ENCODE peak calls at places on chromosomes 3 and 15, in eight cellular contexts. One of them, this sample, is unnamed. For H3K4me1, the result is how much of the 10 kb centered on the place peaks cover.

GRCh38 chr3:138195491-138195890 is 8.4 kb downstream of the ARMC8 start:
- DNase-seq in spleen: no peak
- DNase-seq in suprapubic skin: no peak
- DNase-seq in K562: no peak
- DNase-seq in HepG2: no peak
- DNase-seq in sigmoid colon: no peak
- DNase-seq in stomach: no peak
- DNase-seq in transverse colon: no peak
- DNase-seq in this sample: no peak

GRCh38 chr15:75233504-75234190 is 24.5 kb upstream of the GOLGA6C start:
- DNase-seq in spleen: peak
- DNase-seq in suprapubic skin: no peak
- DNase-seq in K562: no peak
- DNase-seq in HepG2: no peak
- DNase-seq in sigmoid colon: peak
- DNase-seq in stomach: no peak
- DNase-seq in transverse colon: peak
- DNase-seq in this sample: no peak

GRCh38 chr3:115445559-115445958 is 177.8 kb upstream of the GAP43 start:
- DNase-seq in spleen: no peak
- DNase-seq in suprapubic skin: no peak
- DNase-seq in K562: no peak
- DNase-seq in HepG2: no peak
- DNase-seq in sigmoid colon: no peak
- DNase-seq in stomach: no peak
- DNase-seq in transverse colon: no peak
- DNase-seq in this sample: no peak

GRCh38 chr3:84987709-84988504 is 29.1 kb downstream of the CADM2 start:
- DNase-seq in spleen: no peak
- DNase-seq in suprapubic skin: no peak
- DNase-seq in K562: no peak
- DNase-seq in HepG2: no peak
- DNase-seq in sigmoid colon: no peak
- DNase-seq in stomach: no peak
- DNase-seq in transverse colon: no peak
- DNase-seq in this sample: no peak

GRCh38 chr3:110026421-110026820 is 689.1 kb upstream of the DPPA4 start:
- DNase-seq in spleen: no peak
- DNase-seq in suprapubic skin: no peak
- DNase-seq in K562: no peak
- DNase-seq in HepG2: no peak
- DNase-seq in sigmoid colon: no peak
- DNase-seq in stomach: no peak
- DNase-seq in transverse colon: no peak
- DNase-seq in this sample: no peak

GRCh38 chr15:86016750-86017149 is 62.9 kb upstream of the AGBL1 start:
- DNase-seq in spleen: no peak
- DNase-seq in suprapubic skin: no peak
- DNase-seq in K562: no peak
- DNase-seq in HepG2: no peak
- DNase-seq in sigmoid colon: no peak
- DNase-seq in stomach: no peak
- DNase-seq in transverse colon: no peak
- DNase-seq in this sample: no peak

GRCh38 chr3:69219101-69219708 is 96.8 kb upstream of the LMOD3 start:
- DNase-seq in spleen: no peak
- DNase-seq in suprapubic skin: no peak
- DNase-seq in K562: no peak
- DNase-seq in HepG2: no peak
- DNase-seq in sigmoid colon: no peak
- DNase-seq in stomach: no peak
- DNase-seq in transverse colon: no peak
- DNase-seq in this sample: no peak

GRCh38 chr15:38216763-38217162 is 35.9 kb upstream of the SPRED1 start:
- DNase-seq in spleen: no peak
- DNase-seq in suprapubic skin: no peak
- DNase-seq in K562: no peak
- DNase-seq in HepG2: peak
- DNase-seq in sigmoid colon: no peak
- DNase-seq in stomach: no peak
- DNase-seq in transverse colon: no peak
- DNase-seq in this sample: no peak

GRCh38 chr15:63668601-63669000 is 71.4 kb downstream of the FBXL22 start:
- DNase-seq in spleen: no peak
- DNase-seq in suprapubic skin: no peak
- DNase-seq in K562: no peak
- DNase-seq in HepG2: no peak
- DNase-seq in sigmoid colon: no peak
- DNase-seq in stomach: no peak
- DNase-seq in transverse colon: no peak
- DNase-seq in this sample: no peak

GRCh38 chr3:38186781-38187180 is 21.4 kb downstream of the OXSR1 start:
- DNase-seq in spleen: no peak
- DNase-seq in suprapubic skin: no peak
- DNase-seq in K562: no peak
- DNase-seq in HepG2: no peak
- DNase-seq in sigmoid colon: no peak
- DNase-seq in stomach: no peak
- DNase-seq in transverse colon: no peak
- DNase-seq in this sample: no peak

GRCh38 chr3:49607796-49608195 is 53.5 kb downstream of the BSN start:
- DNase-seq in spleen: no peak
- DNase-seq in suprapubic skin: no peak
- DNase-seq in K562: no peak
- DNase-seq in HepG2: no peak
- DNase-seq in sigmoid colon: peak
- DNase-seq in stomach: peak
- DNase-seq in transverse colon: no peak
- DNase-seq in this sample: no peak

GRCh38 chr3:149448331-149448831 is 26.1 kb upstream of the TM4SF4 start:
- DNase-seq in spleen: no peak
- DNase-seq in suprapubic skin: no peak
- DNase-seq in K562: no peak
- DNase-seq in HepG2: no peak
- DNase-seq in sigmoid colon: no peak
- DNase-seq in stomach: no peak
- DNase-seq in transverse colon: no peak
- DNase-seq in this sample: no peak

GRCh38 chr15:90483012-90483307 is 46.8 kb upstream of the CRTC3 start:
- DNase-seq in spleen: no peak
- DNase-seq in suprapubic skin: no peak
- DNase-seq in K562: no peak
- DNase-seq in HepG2: no peak
- DNase-seq in sigmoid colon: no peak
- DNase-seq in stomach: no peak
- DNase-seq in transverse colon: no peak
- DNase-seq in this sample: no peak

GRCh38 chr15:96497951-96498350 is 167.5 kb downstream of the NR2F2 start:
- DNase-seq in spleen: no peak
- DNase-seq in suprapubic skin: no peak
- DNase-seq in K562: no peak
- DNase-seq in HepG2: no peak
- DNase-seq in sigmoid colon: no peak
- DNase-seq in stomach: no peak
- DNase-seq in transverse colon: no peak
- DNase-seq in this sample: no peak

GRCh38 chr15:88635343-88635742 is 3.5 kb upstream of the ISG20 start:
- DNase-seq in spleen: peak
- DNase-seq in suprapubic skin: no peak
- DNase-seq in K562: no peak
- DNase-seq in HepG2: no peak
- DNase-seq in sigmoid colon: no peak
- DNase-seq in stomach: no peak
- DNase-seq in transverse colon: peak
- DNase-seq in this sample: no peak

GRCh38 chr3:48607519-48607918 is 1.9 kb downstream of the UQCRC1 start:
- DNase-seq in spleen: no peak
- DNase-seq in suprapubic skin: no peak
- DNase-seq in K562: no peak
- DNase-seq in HepG2: no peak
- DNase-seq in sigmoid colon: no peak
- DNase-seq in stomach: no peak
- DNase-seq in transverse colon: peak
- DNase-seq in this sample: no peak

GRCh38 chr15:60590935-60591490 is 112.1 kb upstream of the ICE2 start:
- DNase-seq in spleen: peak
- DNase-seq in suprapubic skin: peak
- DNase-seq in K562: no peak
- DNase-seq in HepG2: peak
- DNase-seq in sigmoid colon: peak
- DNase-seq in stomach: peak
- DNase-seq in transverse colon: peak
- DNase-seq in this sample: no peak
- TF ChIP-seq POLR2A in spleen: no peak
- TF ChIP-seq POLR2A in suprapubic skin: no peak
- TF ChIP-seq POLR2A in K562: no peak
- TF ChIP-seq POLR2A in HepG2: peak
- TF ChIP-seq POLR2A in sigmoid colon: no peak
- TF ChIP-seq POLR2A in stomach: no peak
- TF ChIP-seq POLR2A in transverse colon: no peak
- TF ChIP-seq POLR2A in this sample: no peak

DNA sequence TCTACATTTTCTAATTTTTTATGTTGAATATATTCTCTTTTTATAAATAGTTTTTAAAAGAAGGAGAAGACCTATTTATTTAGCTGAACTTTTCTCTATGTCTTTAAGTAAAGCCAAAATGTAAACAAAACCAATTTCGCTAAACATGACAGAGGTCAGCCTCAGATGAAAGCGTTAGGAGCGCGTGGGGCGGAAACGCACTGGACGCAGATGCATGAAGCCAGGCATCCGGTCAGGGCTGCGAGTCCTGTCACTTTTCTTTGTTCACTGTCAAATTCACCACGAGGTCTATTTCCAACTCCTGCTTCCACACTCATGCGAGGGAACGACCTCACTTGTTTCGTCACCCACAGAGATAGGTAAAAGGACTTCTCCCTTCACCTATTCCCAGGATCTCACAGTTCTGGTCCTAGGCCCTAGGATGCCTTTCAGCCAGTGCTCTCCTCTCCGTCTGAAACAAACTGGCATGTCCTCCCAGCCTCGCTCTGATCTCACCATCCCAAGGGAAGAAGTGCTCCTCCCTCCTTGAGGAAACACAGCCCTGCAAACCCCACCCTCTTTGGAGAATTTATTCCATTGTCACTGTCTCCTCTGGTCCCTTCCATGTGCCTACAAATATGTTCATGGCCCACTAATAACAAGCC is 57.9 kb downstream of the ITGB5 start:
- DNase-seq in spleen: no peak
- DNase-seq in suprapubic skin: no peak
- DNase-seq in K562: no peak
- DNase-seq in HepG2: no peak
- DNase-seq in sigmoid colon: no peak
- DNase-seq in stomach: no peak
- DNase-seq in transverse colon: no peak
- DNase-seq in this sample: no peak
- TF ChIP-seq POLR2AphosphoS5 in spleen: no peak
- TF ChIP-seq POLR2AphosphoS5 in suprapubic skin: no peak
- TF ChIP-seq POLR2AphosphoS5 in K562: no peak
- TF ChIP-seq POLR2AphosphoS5 in HepG2: no peak
- TF ChIP-seq POLR2AphosphoS5 in sigmoid colon: no peak
- TF ChIP-seq POLR2AphosphoS5 in stomach: no peak
- TF ChIP-seq POLR2AphosphoS5 in transverse colon: no peak
- TF ChIP-seq POLR2AphosphoS5 in this sample: no peak

GRCh38 chr3:99866167-99866810 is 48.6 kb downstream of the CMSS1 start:
- DNase-seq in spleen: no peak
- DNase-seq in suprapubic skin: no peak
- DNase-seq in K562: no peak
- DNase-seq in HepG2: no peak
- DNase-seq in sigmoid colon: no peak
- DNase-seq in stomach: no peak
- DNase-seq in transverse colon: no peak
- DNase-seq in this sample: no peak

GRCh38 chr3:99864289-99864688 is 46.6 kb downstream of the CMSS1 start:
- DNase-seq in spleen: no peak
- DNase-seq in suprapubic skin: no peak
- DNase-seq in K562: no peak
- DNase-seq in HepG2: no peak
- DNase-seq in sigmoid colon: no peak
- DNase-seq in stomach: no peak
- DNase-seq in transverse colon: no peak
- DNase-seq in this sample: no peak

GRCh38 chr3:99863002-99863401 is 45.3 kb downstream of the CMSS1 start:
- DNase-seq in spleen: no peak
- DNase-seq in suprapubic skin: no peak
- DNase-seq in K562: no peak
- DNase-seq in HepG2: no peak
- DNase-seq in sigmoid colon: no peak
- DNase-seq in stomach: no peak
- DNase-seq in transverse colon: no peak
- DNase-seq in this sample: no peak

GRCh38 chr3:99863588-99863987 is 45.9 kb downstream of the CMSS1 start:
- DNase-seq in spleen: no peak
- DNase-seq in suprapubic skin: no peak
- DNase-seq in K562: no peak
- DNase-seq in HepG2: no peak
- DNase-seq in sigmoid colon: no peak
- DNase-seq in stomach: no peak
- DNase-seq in transverse colon: no peak
- DNase-seq in this sample: no peak

GRCh38 chr3:99865321-99865720 is 47.7 kb downstream of the CMSS1 start:
- DNase-seq in spleen: no peak
- DNase-seq in suprapubic skin: no peak
- DNase-seq in K562: no peak
- DNase-seq in HepG2: no peak
- DNase-seq in sigmoid colon: no peak
- DNase-seq in stomach: no peak
- DNase-seq in transverse colon: no peak
- DNase-seq in this sample: no peak
- H3K4me1 ChIP-seq in spleen: under half
- H3K4me1 ChIP-seq in suprapubic skin: under half
- H3K4me1 ChIP-seq in K562: under half
- H3K4me1 ChIP-seq in HepG2: half or more
- H3K4me1 ChIP-seq in sigmoid colon: half or more
- H3K4me1 ChIP-seq in stomach: half or more
- H3K4me1 ChIP-seq in transverse colon: under half
- H3K4me1 ChIP-seq in this sample: under half

GRCh38 chr15:57377478-57377847 is 1.2 kb downstream of the CGNL1 start:
- DNase-seq in spleen: no peak
- DNase-seq in suprapubic skin: no peak
- DNase-seq in K562: no peak
- DNase-seq in HepG2: no peak
- DNase-seq in sigmoid colon: no peak
- DNase-seq in stomach: no peak
- DNase-seq in transverse colon: no peak
- DNase-seq in this sample: no peak

GRCh38 chr15:57376695-57377477 is 581 bp downstream of the CGNL1 start:
- DNase-seq in spleen: no peak
- DNase-seq in suprapubic skin: no peak
- DNase-seq in K562: peak
- DNase-seq in HepG2: peak
- DNase-seq in sigmoid colon: peak
- DNase-seq in stomach: no peak
- DNase-seq in transverse colon: no peak
- DNase-seq in this sample: no peak

GRCh38 chr15:57373251-57373881 is 2.9 kb upstream of the CGNL1 start:
- DNase-seq in spleen: no peak
- DNase-seq in suprapubic skin: no peak
- DNase-seq in K562: no peak
- DNase-seq in HepG2: no peak
- DNase-seq in sigmoid colon: no peak
- DNase-seq in stomach: no peak
- DNase-seq in transverse colon: no peak
- DNase-seq in this sample: no peak

GRCh38 chr15:57373882-57374276 is 2.4 kb upstream of the CGNL1 start:
- DNase-seq in spleen: no peak
- DNase-seq in suprapubic skin: no peak
- DNase-seq in K562: no peak
- DNase-seq in HepG2: no peak
- DNase-seq in sigmoid colon: no peak
- DNase-seq in stomach: no peak
- DNase-seq in transverse colon: no peak
- DNase-seq in this sample: no peak

GRCh38 chr15:57375827-57376694 is at the start of gene CGNL1:
- DNase-seq in spleen: no peak
- DNase-seq in suprapubic skin: no peak
- DNase-seq in K562: peak
- DNase-seq in HepG2: peak
- DNase-seq in sigmoid colon: peak
- DNase-seq in stomach: peak
- DNase-seq in transverse colon: peak
- DNase-seq in this sample: no peak
- TF ChIP-seq POLR2A in spleen: no peak
- TF ChIP-seq POLR2A in suprapubic skin: peak
- TF ChIP-seq POLR2A in K562: no peak
- TF ChIP-seq POLR2A in HepG2: no peak
- TF ChIP-seq POLR2A in sigmoid colon: no peak
- TF ChIP-seq POLR2A in stomach: no peak
- TF ChIP-seq POLR2A in transverse colon: no peak
- TF ChIP-seq POLR2A in this sample: peak

This sample was measured in vagina.